ENCODE peak calls at places on chromosomes 6 and 20, in seven cellular contexts. D, N, T, L, B, K and X are unnamed samples.
A peak's percentile ranks its signal among the peaks of the same experiment; 100 is the strongest.

GRCh38 chr6:17450825-17451224 is 57.4 kb downstream of the CAP2 start:
- DNase-seq in K (no peak), D (no peak), B (no peak), L (no peak), N (peak; percentile 73), T (no peak), X (no peak)

GRCh38 chr6:169851641-169852503 is 100.5 kb downstream of the ERMARD start:
- DNase-seq in B (no peak), K (no peak), L (peak; percentile 45), T (peak; percentile 53), D (no peak), N (no peak), X (peak; percentile 71)

GRCh38 chr6:149235130-149235561 is 82.4 kb upstream of the TAB2 start:
- DNase-seq in B (no peak), L (peak; percentile 94), K (no peak), T (no peak), N (peak; percentile 76), D (peak; percentile 65), X (no peak)

GRCh38 chr20:21395666-21396044 is 1.7 kb downstream of the NKX2-4 start:
- DNase-seq in N (no peak), L (no peak), K (peak; percentile 60), T (peak; percentile 56), B (no peak), D (peak; percentile 48), X (no peak)

GRCh38 chr6:38415231-38416005 is 224.3 kb downstream of the BTBD9 start:
- DNase-seq in B (no peak), T (no peak), N (no peak), L (no peak), D (no peak), K (no peak), X (no peak)

GRCh38 chr6:150685860-150686259 is 86.2 kb downstream of the PLEKHG1 start:
- DNase-seq in B (no peak), K (no peak), T (peak; percentile 48), D (no peak), L (peak; percentile 15), N (peak; percentile 43), X (peak; percentile 88)

GRCh38 chr6:124400600-124400999 is 561.6 kb upstream of the RNF217 start:
- DNase-seq in B (no peak), T (no peak), L (no peak), N (peak; percentile 14), D (peak; percentile 71), K (no peak), X (no peak)

GRCh38 chr6:50087231-50087954 is 37.7 kb upstream of the DEFB112 start:
- DNase-seq in L (peak; percentile 62), D (no peak), K (no peak), B (no peak), T (peak; percentile 15), N (no peak), X (no peak)

GRCh38 chr6:7062445-7063162 is 45.2 kb upstream of the RREB1 start:
- DNase-seq in D (peak; percentile 96), K (no peak), T (no peak), N (no peak), L (no peak), B (no peak), X (no peak)